ENCODE peak calls at places on chromosomes 6 and 20, in ten cellular contexts. E, F, R, D, N, M, O, U, Q and I are unnamed samples.

GRCh38 chr6:110534731-110535164 is 58.3 kb upstream of the SLC22A16 start:
- DNase-seq in Q (no peak), F (no peak), N (no peak), O (no peak), D (peak), U (peak), M (no peak), R (peak), E (peak), I (no peak)

GRCh38 chr6:54428437-54428836 is 120.2 kb downstream of the TINAG start:
- DNase-seq in M (no peak), U (no peak), F (no peak), N (no peak), R (no peak), O (no peak), Q (no peak), E (no peak), D (no peak), I (no peak)

GRCh38 chr20:48302149-48302548 is 516.9 kb upstream of the SULF2 start:
- DNase-seq in M (no peak), F (no peak), D (no peak), R (no peak), Q (no peak), U (no peak), N (no peak), E (no peak), O (no peak), I (no peak)

GRCh38 chr6:155174576-155175174 is 89.1 kb upstream of the CLDN20 start:
- DNase-seq in R (peak), O (peak), U (peak), F (peak), E (peak), M (peak), D (peak), N (peak), Q (peak), I (peak)

GRCh38 chr6:92708945-92709344 is 710.4 kb downstream of the EPHA7 start:
- DNase-seq in U (no peak), N (no peak), F (no peak), R (no peak), Q (no peak), D (no peak), O (no peak), E (no peak), M (no peak), I (no peak)

GRCh38 chr20:38935285-38935684 is 9.1 kb downstream of the FAM83D start:
- DNase-seq in R (peak), E (peak), D (peak), F (no peak), U (no peak), N (no peak), O (no peak), M (no peak), Q (no peak), I (no peak)

GRCh38 chr20:49646528-49646927 is 67.2 kb downstream of the B4GALT5 start:
- DNase-seq in U (no peak), N (no peak), F (no peak), O (no peak), E (no peak), M (no peak), R (no peak), Q (no peak), D (no peak), I (no peak)

GRCh38 chr6:57198926-57199636 is 23.0 kb downstream of the RAB23 start:
- DNase-seq in M (no peak), E (no peak), D (no peak), R (peak), U (no peak), Q (no peak), N (no peak), F (no peak), O (peak), I (no peak)

DNA sequence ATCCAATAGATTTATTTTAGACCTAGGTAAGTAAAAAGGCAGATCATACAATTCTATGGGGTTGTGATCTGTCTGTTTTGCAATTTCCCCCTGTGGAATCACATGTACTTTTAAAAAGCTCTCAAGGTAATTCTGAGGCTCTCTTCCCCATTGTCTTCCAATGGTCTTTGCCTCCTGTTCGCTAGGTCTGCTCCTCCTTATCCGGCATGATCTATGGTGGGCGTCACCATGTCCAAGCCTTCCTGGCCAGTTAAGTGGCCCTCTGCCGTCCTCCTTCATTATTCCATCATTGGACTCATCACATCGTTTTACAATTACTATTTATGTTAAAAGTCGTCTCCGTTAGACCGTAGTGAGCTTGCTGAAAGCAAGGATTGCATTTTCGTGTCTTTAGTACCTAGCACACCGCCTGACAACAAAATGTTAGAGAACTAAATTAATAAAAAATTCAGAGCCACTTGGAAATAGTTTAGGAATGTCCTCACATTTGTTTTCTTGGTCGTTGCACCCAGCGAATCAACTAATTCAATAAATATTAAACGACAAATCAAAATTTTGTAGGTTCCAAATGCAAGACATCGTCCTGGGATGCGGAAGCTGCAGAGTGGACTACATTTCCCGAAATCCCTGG is 2.2 kb upstream of the STXBP5 start:
- DNase-seq in E (peak), D (peak), R (peak), N (peak), M (no peak), O (peak), F (peak), Q (no peak), U (peak), I (no peak)
- H3K4me3 ChIP-seq in E (peak), D (peak), R (peak), N (peak), M (peak), O (peak), F (peak), Q (peak), U (peak), I (peak)

GRCh38 chr6:40054186-40054585 is 119.9 kb upstream of the MOCS1 start:
- DNase-seq in E (no peak), U (no peak), R (no peak), F (no peak), O (no peak), N (no peak), M (no peak), Q (no peak), D (no peak), I (no peak)
- H3K4me3 ChIP-seq in E (no peak), U (no peak), R (no peak), F (no peak), O (no peak), N (no peak), M (no peak), Q (no peak), D (no peak), I (no peak)

GRCh38 chr6:135738646-135739045 is 112.9 kb upstream of the PDE7B start:
- DNase-seq in R (peak), E (peak), F (no peak), N (no peak), U (no peak), M (no peak), D (peak), O (no peak), Q (no peak), I (no peak)
- H3K4me3 ChIP-seq in R (no peak), E (no peak), F (no peak), N (no peak), U (no peak), M (no peak), D (no peak), O (no peak), Q (no peak), I (no peak)

GRCh38 chr6:148273962-148274752 is 68.5 kb upstream of the SASH1 start:
- DNase-seq in N (no peak), E (no peak), F (no peak), R (peak), O (no peak), D (peak), U (no peak), M (no peak), Q (no peak), I (no peak)
- H3K4me3 ChIP-seq in N (no peak), E (no peak), F (no peak), R (peak), O (no peak), D (peak), U (no peak), M (no peak), Q (no peak), I (no peak)

DNA sequence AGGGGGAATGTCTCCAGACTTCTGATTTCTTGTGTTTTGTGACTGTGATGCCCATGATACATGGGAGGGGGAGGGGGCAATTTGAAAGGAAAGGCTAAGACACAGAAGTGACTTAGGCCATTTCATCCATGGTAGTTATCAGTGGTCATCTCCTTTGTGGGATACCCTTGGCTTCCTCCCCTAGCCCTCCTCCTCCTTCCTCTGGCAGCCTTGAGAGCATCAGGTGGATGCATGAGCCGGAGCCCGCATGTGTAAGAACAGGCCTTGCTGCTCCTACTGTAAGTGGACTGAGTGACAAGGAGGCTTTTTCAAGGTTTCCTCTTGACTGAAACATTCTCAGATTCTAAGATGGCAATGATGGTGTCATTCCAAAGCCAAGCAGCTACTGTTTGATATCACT is 872 bp downstream of the CD83 start:
- DNase-seq in U (no peak), M (no peak), D (no peak), F (no peak), O (no peak), N (no peak), Q (peak), R (no peak), E (no peak), I (no peak)
- H3K4me3 ChIP-seq in U (peak), M (peak), D (no peak), F (no peak), O (peak), N (no peak), Q (peak), R (no peak), E (no peak), I (peak)

GRCh38 chr20:4774209-4774608 is 52.5 kb downstream of the PRND start:
- DNase-seq in M (no peak), N (no peak), Q (no peak), R (no peak), U (no peak), D (peak), O (no peak), E (no peak), F (no peak), I (no peak)

GRCh38 chr20:4775322-4776078 is 53.8 kb downstream of the PRND start:
- DNase-seq in F (no peak), U (no peak), O (no peak), R (no peak), Q (no peak), M (no peak), D (no peak), E (no peak), N (no peak), I (no peak)

GRCh38 chr20:4773736-4774135 is 52.0 kb downstream of the PRND start:
- DNase-seq in Q (no peak), R (no peak), N (no peak), U (no peak), D (no peak), M (no peak), E (no peak), F (no peak), O (no peak), I (no peak)

GRCh38 chr20:4772132-4772531 is 50.4 kb downstream of the PRND start:
- DNase-seq in F (no peak), E (no peak), N (no peak), M (no peak), R (no peak), D (no peak), O (no peak), U (no peak), Q (no peak), I (no peak)

DNA sequence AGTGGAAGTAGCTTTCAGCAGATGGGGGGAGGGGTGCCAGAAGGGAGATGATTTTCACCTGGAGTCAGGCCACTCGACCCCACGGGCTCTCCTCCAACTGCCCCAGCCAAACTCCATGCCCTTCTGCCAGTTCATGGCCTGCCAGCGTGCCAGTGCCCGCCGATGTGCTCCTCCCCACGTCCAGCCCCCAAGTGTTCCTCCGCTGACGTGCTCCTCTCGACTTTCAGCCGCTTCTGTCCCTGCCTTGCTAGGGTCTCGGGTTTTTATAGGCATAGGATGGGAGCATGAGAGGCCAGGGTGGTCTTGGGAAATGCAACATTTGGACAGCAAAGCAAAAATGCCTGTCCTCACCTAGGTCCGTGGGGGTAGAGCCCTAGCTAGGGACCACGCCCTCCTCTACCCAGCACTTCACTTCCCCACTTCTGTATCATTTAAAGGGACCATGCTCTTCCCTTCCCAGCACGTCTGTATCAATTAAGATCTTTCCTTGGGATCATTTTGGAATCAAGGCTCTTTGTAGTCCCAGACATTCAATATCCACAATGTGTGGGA is 54.4 kb downstream of the PRND start:
- DNase-seq in F (no peak), N (no peak), D (no peak), M (no peak), U (no peak), Q (no peak), E (no peak), R (no peak), O (no peak), I (no peak)
- H3K4me3 ChIP-seq in F (peak), N (no peak), D (no peak), M (no peak), U (no peak), Q (no peak), E (no peak), R (no peak), O (no peak), I (no peak)

GRCh38 chr20:44207066-44207723 is 3.4 kb downstream of the OSER1 start:
- DNase-seq in D (no peak), Q (no peak), E (no peak), U (no peak), N (no peak), O (no peak), F (no peak), M (no peak), R (peak), I (no peak)

GRCh38 chr20:44208770-44209169 is 1.8 kb downstream of the OSER1 start:
- DNase-seq in E (peak), R (peak), M (no peak), D (peak), F (peak), N (no peak), O (no peak), U (no peak), Q (no peak), I (no peak)

GRCh38 chr20:44209691-44210421 is 715 bp downstream of the OSER1 start:
- DNase-seq in D (peak), U (peak), M (no peak), N (peak), Q (peak), E (peak), R (peak), F (no peak), O (peak), I (no peak)

GRCh38 chr20:44206132-44206531 is 4.4 kb downstream of the OSER1 start:
- DNase-seq in D (no peak), Q (no peak), E (no peak), N (no peak), R (no peak), O (no peak), M (no peak), F (peak), U (no peak), I (no peak)

DNA sequence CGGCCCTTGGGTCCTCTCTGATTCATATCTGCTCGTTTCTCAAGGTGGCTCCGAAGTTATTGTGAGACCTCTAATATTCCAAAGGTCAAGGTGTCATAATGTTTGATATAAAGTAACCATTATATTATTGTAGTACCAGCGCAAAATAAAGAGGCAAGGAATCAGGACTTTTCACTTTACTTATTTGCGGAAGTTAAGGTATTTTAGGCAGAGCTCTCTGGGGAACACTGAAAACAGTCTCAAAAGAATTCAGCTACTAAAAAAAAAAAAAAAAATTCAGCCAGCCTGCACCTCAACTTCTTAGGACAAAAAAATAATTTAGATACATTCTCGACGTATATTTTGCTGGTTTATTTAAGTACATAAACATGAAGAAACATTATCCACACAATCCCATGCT is 2.4 kb downstream of the OSER1 start:
- DNase-seq in D (no peak), M (no peak), N (no peak), F (no peak), O (no peak), R (no peak), Q (no peak), E (no peak), U (no peak), I (no peak)
- H3K4me3 ChIP-seq in D (peak), M (no peak), N (peak), F (peak), O (peak), R (peak), Q (no peak), E (no peak), U (peak), I (no peak)

DNA sequence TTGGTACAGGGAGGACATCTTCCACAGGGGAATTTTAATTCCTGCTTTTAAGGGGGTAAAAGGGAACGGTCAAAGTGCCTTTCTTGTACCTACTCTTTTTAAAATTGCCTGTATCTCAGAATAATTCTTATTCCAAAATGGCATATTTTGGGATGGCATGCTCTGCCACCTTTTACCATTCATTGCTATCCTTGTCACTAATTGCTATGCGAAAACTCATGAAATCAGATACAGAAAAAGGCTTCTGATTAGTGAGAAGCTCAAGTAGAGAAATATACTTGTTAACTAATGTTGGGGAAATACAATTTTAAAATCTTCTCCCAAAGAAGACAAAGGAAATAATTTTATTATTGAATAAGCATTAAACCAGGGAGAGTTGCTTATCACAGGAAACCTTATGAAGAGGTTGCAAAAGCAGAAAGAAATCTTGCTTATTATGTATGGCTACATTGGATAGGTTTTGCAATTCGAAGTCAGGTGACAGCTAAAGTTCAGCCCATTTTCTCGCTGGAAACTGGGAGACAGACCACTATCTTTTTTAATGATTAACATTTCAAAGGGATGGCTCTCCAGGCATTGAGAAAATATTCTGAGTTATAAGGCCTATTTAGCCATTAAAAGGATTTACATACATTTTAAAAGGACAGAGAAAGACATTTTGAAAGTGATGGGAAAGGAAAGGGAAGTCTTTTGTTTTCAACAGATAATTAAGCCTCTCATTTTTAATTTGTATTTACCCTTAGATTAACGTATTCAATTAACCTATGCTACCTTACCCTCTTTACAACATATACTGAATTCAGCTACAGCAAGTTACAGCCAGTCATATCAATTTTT is 110.3 kb upstream of the PRSS16 start:
- DNase-seq in R (no peak), E (no peak), O (no peak), F (peak), U (no peak), D (no peak), Q (no peak), M (no peak), N (no peak), I (no peak)
- H3K4me3 ChIP-seq in R (no peak), E (no peak), O (no peak), F (no peak), U (no peak), D (no peak), Q (no peak), M (no peak), N (no peak), I (no peak)

GRCh38 chr6:52696418-52696817 is 25.5 kb downstream of the TMEM14A start:
- DNase-seq in M (no peak), N (no peak), R (no peak), F (no peak), D (no peak), U (no peak), O (no peak), E (no peak), Q (no peak), I (no peak)
- H3K4me3 ChIP-seq in M (no peak), N (no peak), R (no peak), F (no peak), D (no peak), U (no peak), O (no peak), E (no peak), Q (no peak), I (no peak)

DNA sequence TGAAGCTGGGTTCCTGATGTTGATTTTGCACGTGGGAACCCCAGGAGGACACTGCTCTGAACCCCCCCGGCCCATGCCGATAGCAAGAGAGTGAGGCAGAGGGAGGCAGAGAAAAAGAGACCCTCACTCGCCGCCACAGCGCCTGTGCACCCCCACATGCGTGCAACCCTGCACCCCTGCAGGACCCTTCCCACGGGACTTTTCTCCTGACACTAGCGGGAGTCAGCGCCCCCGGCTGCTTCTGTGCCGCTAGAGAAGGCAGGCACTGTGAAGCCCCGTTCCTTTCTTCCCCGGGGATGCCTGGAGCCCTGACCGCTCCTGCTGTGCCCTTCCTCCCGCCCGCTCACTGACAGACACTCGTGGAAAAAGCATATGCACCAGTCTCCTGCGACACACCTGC is 67.4 kb downstream of the GMPR start:
- DNase-seq in N (no peak), Q (no peak), R (no peak), U (no peak), M (no peak), D (no peak), F (no peak), E (no peak), O (peak), I (no peak)
- H3K4me3 ChIP-seq in N (no peak), Q (no peak), R (no peak), U (no peak), M (no peak), D (no peak), F (no peak), E (no peak), O (no peak), I (no peak)